ENCODE peak calls at places on chromosomes 2 and 18, in ten cellular contexts. One of them, this sample, is unnamed.

GRCh38 chr18:78727877-78728276 is 251.7 kb upstream of the SALL3 start:
- DNase-seq in hippocampal formation: no peak
- DNase-seq in stimulated activated CD8-positive, alpha-beta memory T cell treated with anti-CD3 and anti-CD28 coated beads, Interleukin-15, amount 100 ng/mL, for 24 hours: no peak
- DNase-seq in neural crest cell: no peak
- DNase-seq in activated T-cell treated with anti-CD3 and anti-CD28 coated beads for 24 hours: no peak
- DNase-seq in GM23338: no peak
- DNase-seq in fibroblast of lung: no peak
- DNase-seq in memory B cell: no peak
- DNase-seq in ELR: no peak
- DNase-seq in M059J: no peak
- DNase-seq in this sample: no peak

GRCh38 chr2:14855751-14856150 is 223.2 kb downstream of the LRATD1 start:
- DNase-seq in ELR: no peak
- DNase-seq in GM23338: no peak
- DNase-seq in hippocampal formation: no peak
- DNase-seq in memory B cell: no peak
- DNase-seq in fibroblast of lung: no peak
- DNase-seq in activated T-cell treated with anti-CD3 and anti-CD28 coated beads for 24 hours: no peak
- DNase-seq in stimulated activated CD8-positive, alpha-beta memory T cell treated with anti-CD3 and anti-CD28 coated beads, Interleukin-15, amount 100 ng/mL, for 24 hours: no peak
- DNase-seq in M059J: no peak
- DNase-seq in neural crest cell: no peak
- DNase-seq in this sample: no peak

GRCh38 chr18:56738184-56738583 is 87.0 kb downstream of the WDR7 start:
- DNase-seq in M059J: no peak
- DNase-seq in GM23338: no peak
- DNase-seq in memory B cell: no peak
- DNase-seq in fibroblast of lung: no peak
- DNase-seq in hippocampal formation: no peak
- DNase-seq in neural crest cell: no peak
- DNase-seq in activated T-cell treated with anti-CD3 and anti-CD28 coated beads for 24 hours: no peak
- DNase-seq in stimulated activated CD8-positive, alpha-beta memory T cell treated with anti-CD3 and anti-CD28 coated beads, Interleukin-15, amount 100 ng/mL, for 24 hours: no peak
- DNase-seq in ELR: no peak
- DNase-seq in this sample: no peak

GRCh38 chr2:182435754-182436153 is 8.9 kb upstream of the PDE1A start:
- DNase-seq in GM23338: no peak
- DNase-seq in M059J: peak; percentile 26
- DNase-seq in activated T-cell treated with anti-CD3 and anti-CD28 coated beads for 24 hours: no peak
- DNase-seq in fibroblast of lung: peak; percentile 29
- DNase-seq in memory B cell: no peak
- DNase-seq in hippocampal formation: no peak
- DNase-seq in stimulated activated CD8-positive, alpha-beta memory T cell treated with anti-CD3 and anti-CD28 coated beads, Interleukin-15, amount 100 ng/mL, for 24 hours: no peak
- DNase-seq in ELR: peak; percentile 45
- DNase-seq in neural crest cell: no peak
- DNase-seq in this sample: no peak

GRCh38 chr2:70646429-70646828 is 92.8 kb upstream of the TGFA start:
- DNase-seq in GM23338: no peak
- DNase-seq in memory B cell: no peak
- DNase-seq in hippocampal formation: no peak
- DNase-seq in ELR: no peak
- DNase-seq in neural crest cell: no peak
- DNase-seq in M059J: no peak
- DNase-seq in stimulated activated CD8-positive, alpha-beta memory T cell treated with anti-CD3 and anti-CD28 coated beads, Interleukin-15, amount 100 ng/mL, for 24 hours: no peak
- DNase-seq in activated T-cell treated with anti-CD3 and anti-CD28 coated beads for 24 hours: no peak
- DNase-seq in fibroblast of lung: no peak
- DNase-seq in this sample: no peak

GRCh38 chr2:212158081-212158480 is 380.5 kb downstream of the ERBB4 start:
- DNase-seq in memory B cell: no peak
- DNase-seq in stimulated activated CD8-positive, alpha-beta memory T cell treated with anti-CD3 and anti-CD28 coated beads, Interleukin-15, amount 100 ng/mL, for 24 hours: no peak
- DNase-seq in neural crest cell: no peak
- DNase-seq in hippocampal formation: no peak
- DNase-seq in activated T-cell treated with anti-CD3 and anti-CD28 coated beads for 24 hours: no peak
- DNase-seq in M059J: no peak
- DNase-seq in fibroblast of lung: no peak
- DNase-seq in ELR: no peak
- DNase-seq in GM23338: no peak
- DNase-seq in this sample: no peak

GRCh38 chr18:66013976-66014375 is 263.2 kb downstream of the CDH7 start:
- DNase-seq in hippocampal formation: no peak
- DNase-seq in M059J: no peak
- DNase-seq in stimulated activated CD8-positive, alpha-beta memory T cell treated with anti-CD3 and anti-CD28 coated beads, Interleukin-15, amount 100 ng/mL, for 24 hours: no peak
- DNase-seq in neural crest cell: no peak
- DNase-seq in activated T-cell treated with anti-CD3 and anti-CD28 coated beads for 24 hours: no peak
- DNase-seq in ELR: no peak
- DNase-seq in fibroblast of lung: peak; percentile 26
- DNase-seq in memory B cell: no peak
- DNase-seq in GM23338: no peak
- DNase-seq in this sample: no peak

GRCh38 chr2:113162173-113162572 is 11.6 kb upstream of the PSD4 start:
- DNase-seq in fibroblast of lung: no peak
- DNase-seq in ELR: no peak
- DNase-seq in neural crest cell: no peak
- DNase-seq in M059J: no peak
- DNase-seq in hippocampal formation: no peak
- DNase-seq in activated T-cell treated with anti-CD3 and anti-CD28 coated beads for 24 hours: no peak
- DNase-seq in memory B cell: no peak
- DNase-seq in GM23338: no peak
- DNase-seq in stimulated activated CD8-positive, alpha-beta memory T cell treated with anti-CD3 and anti-CD28 coated beads, Interleukin-15, amount 100 ng/mL, for 24 hours: no peak
- DNase-seq in this sample: no peak

GRCh38 chr2:197184959-197185586 is 125.5 kb downstream of the ANKRD44 start:
- DNase-seq in GM23338: no peak
- DNase-seq in M059J: peak; percentile 81
- DNase-seq in stimulated activated CD8-positive, alpha-beta memory T cell treated with anti-CD3 and anti-CD28 coated beads, Interleukin-15, amount 100 ng/mL, for 24 hours: no peak
- DNase-seq in hippocampal formation: no peak
- DNase-seq in fibroblast of lung: peak; percentile 59
- DNase-seq in memory B cell: no peak
- DNase-seq in ELR: no peak
- DNase-seq in neural crest cell: no peak
- DNase-seq in activated T-cell treated with anti-CD3 and anti-CD28 coated beads for 24 hours: no peak
- DNase-seq in this sample: no peak

GRCh38 chr18:54679318-54680149 is 88.5 kb downstream of the DYNAP start:
- DNase-seq in neural crest cell: no peak
- DNase-seq in GM23338: peak; percentile 69
- DNase-seq in stimulated activated CD8-positive, alpha-beta memory T cell treated with anti-CD3 and anti-CD28 coated beads, Interleukin-15, amount 100 ng/mL, for 24 hours: no peak
- DNase-seq in activated T-cell treated with anti-CD3 and anti-CD28 coated beads for 24 hours: no peak
- DNase-seq in memory B cell: no peak
- DNase-seq in hippocampal formation: peak; percentile 81
- DNase-seq in M059J: peak; percentile 83
- DNase-seq in fibroblast of lung: peak; percentile 91
- DNase-seq in ELR: peak; percentile 83
- DNase-seq in this sample: peak; percentile 43

GRCh38 chr2:241350878-241351639 is 5.0 kb upstream of the FARP2 start:
- DNase-seq in M059J: no peak
- DNase-seq in activated T-cell treated with anti-CD3 and anti-CD28 coated beads for 24 hours: no peak
- DNase-seq in GM23338: no peak
- DNase-seq in ELR: no peak
- DNase-seq in hippocampal formation: no peak
- DNase-seq in stimulated activated CD8-positive, alpha-beta memory T cell treated with anti-CD3 and anti-CD28 coated beads, Interleukin-15, amount 100 ng/mL, for 24 hours: no peak
- DNase-seq in memory B cell: no peak
- DNase-seq in neural crest cell: no peak
- DNase-seq in fibroblast of lung: no peak
- DNase-seq in this sample: peak; percentile 65

GRCh38 chr2:236117861-236118269 is 50.3 kb downstream of the GBX2 start:
- DNase-seq in activated T-cell treated with anti-CD3 and anti-CD28 coated beads for 24 hours: no peak
- DNase-seq in fibroblast of lung: no peak
- DNase-seq in stimulated activated CD8-positive, alpha-beta memory T cell treated with anti-CD3 and anti-CD28 coated beads, Interleukin-15, amount 100 ng/mL, for 24 hours: no peak
- DNase-seq in hippocampal formation: no peak
- DNase-seq in ELR: no peak
- DNase-seq in neural crest cell: no peak
- DNase-seq in M059J: no peak
- DNase-seq in GM23338: no peak
- DNase-seq in memory B cell: no peak
- DNase-seq in this sample: no peak

GRCh38 chr2:236939751-236940229 is 145.9 kb upstream of the COPS8 start:
- DNase-seq in ELR: no peak
- DNase-seq in stimulated activated CD8-positive, alpha-beta memory T cell treated with anti-CD3 and anti-CD28 coated beads, Interleukin-15, amount 100 ng/mL, for 24 hours: no peak
- DNase-seq in neural crest cell: no peak
- DNase-seq in memory B cell: no peak
- DNase-seq in GM23338: no peak
- DNase-seq in M059J: no peak
- DNase-seq in fibroblast of lung: peak; percentile 10
- DNase-seq in activated T-cell treated with anti-CD3 and anti-CD28 coated beads for 24 hours: no peak
- DNase-seq in hippocampal formation: no peak
- DNase-seq in this sample: no peak

GRCh38 chr2:30073523-30073922 is 73.3 kb upstream of the YPEL5 start:
- DNase-seq in ELR: no peak
- DNase-seq in M059J: no peak
- DNase-seq in memory B cell: no peak
- DNase-seq in neural crest cell: no peak
- DNase-seq in activated T-cell treated with anti-CD3 and anti-CD28 coated beads for 24 hours: no peak
- DNase-seq in fibroblast of lung: no peak
- DNase-seq in hippocampal formation: no peak
- DNase-seq in stimulated activated CD8-positive, alpha-beta memory T cell treated with anti-CD3 and anti-CD28 coated beads, Interleukin-15, amount 100 ng/mL, for 24 hours: no peak
- DNase-seq in GM23338: no peak
- DNase-seq in this sample: no peak

GRCh38 chr18:6752200-6752873 is 22.8 kb downstream of the ARHGAP28 start:
- DNase-seq in neural crest cell: no peak
- DNase-seq in fibroblast of lung: peak; percentile 86
- DNase-seq in hippocampal formation: no peak
- DNase-seq in stimulated activated CD8-positive, alpha-beta memory T cell treated with anti-CD3 and anti-CD28 coated beads, Interleukin-15, amount 100 ng/mL, for 24 hours: no peak
- DNase-seq in GM23338: peak; percentile 95
- DNase-seq in activated T-cell treated with anti-CD3 and anti-CD28 coated beads for 24 hours: no peak
- DNase-seq in memory B cell: no peak
- DNase-seq in M059J: no peak
- DNase-seq in ELR: no peak
- DNase-seq in this sample: no peak

GRCh38 chr18:4641969-4642368 is 186.9 kb upstream of the DLGAP1 start:
- DNase-seq in fibroblast of lung: no peak
- DNase-seq in M059J: no peak
- DNase-seq in stimulated activated CD8-positive, alpha-beta memory T cell treated with anti-CD3 and anti-CD28 coated beads, Interleukin-15, amount 100 ng/mL, for 24 hours: no peak
- DNase-seq in neural crest cell: no peak
- DNase-seq in activated T-cell treated with anti-CD3 and anti-CD28 coated beads for 24 hours: no peak
- DNase-seq in hippocampal formation: no peak
- DNase-seq in ELR: no peak
- DNase-seq in memory B cell: no peak
- DNase-seq in GM23338: no peak
- DNase-seq in this sample: no peak

GRCh38 chr2:649461-650342 is 27.5 kb downstream of the TMEM18 start:
- DNase-seq in stimulated activated CD8-positive, alpha-beta memory T cell treated with anti-CD3 and anti-CD28 coated beads, Interleukin-15, amount 100 ng/mL, for 24 hours: no peak
- DNase-seq in activated T-cell treated with anti-CD3 and anti-CD28 coated beads for 24 hours: no peak
- DNase-seq in hippocampal formation: no peak
- DNase-seq in GM23338: no peak
- DNase-seq in fibroblast of lung: no peak
- DNase-seq in ELR: no peak
- DNase-seq in memory B cell: no peak
- DNase-seq in neural crest cell: no peak
- DNase-seq in M059J: no peak
- DNase-seq in this sample: no peak

GRCh38 chr18:48780151-48781001 is 170.4 kb downstream of the SMAD7 start:
- DNase-seq in M059J: no peak
- DNase-seq in activated T-cell treated with anti-CD3 and anti-CD28 coated beads for 24 hours: no peak
- DNase-seq in GM23338: no peak
- DNase-seq in neural crest cell: no peak
- DNase-seq in hippocampal formation: no peak
- DNase-seq in ELR: no peak
- DNase-seq in fibroblast of lung: peak; percentile 41
- DNase-seq in memory B cell: no peak
- DNase-seq in stimulated activated CD8-positive, alpha-beta memory T cell treated with anti-CD3 and anti-CD28 coated beads, Interleukin-15, amount 100 ng/mL, for 24 hours: no peak
- DNase-seq in this sample: no peak

GRCh38 chr2:204608261-204608660 is 63.0 kb downstream of the PARD3B start:
- DNase-seq in memory B cell: no peak
- DNase-seq in M059J: no peak
- DNase-seq in activated T-cell treated with anti-CD3 and anti-CD28 coated beads for 24 hours: no peak
- DNase-seq in fibroblast of lung: peak; percentile 61
- DNase-seq in neural crest cell: no peak
- DNase-seq in hippocampal formation: peak; percentile 40
- DNase-seq in ELR: no peak
- DNase-seq in stimulated activated CD8-positive, alpha-beta memory T cell treated with anti-CD3 and anti-CD28 coated beads, Interleukin-15, amount 100 ng/mL, for 24 hours: no peak
- DNase-seq in GM23338: no peak
- DNase-seq in this sample: no peak

GRCh38 chr2:123521868-123522267 is 503.2 kb upstream of the CNTNAP5 start:
- DNase-seq in memory B cell: no peak
- DNase-seq in activated T-cell treated with anti-CD3 and anti-CD28 coated beads for 24 hours: no peak
- DNase-seq in neural crest cell: no peak
- DNase-seq in ELR: no peak
- DNase-seq in fibroblast of lung: no peak
- DNase-seq in stimulated activated CD8-positive, alpha-beta memory T cell treated with anti-CD3 and anti-CD28 coated beads, Interleukin-15, amount 100 ng/mL, for 24 hours: no peak
- DNase-seq in M059J: no peak
- DNase-seq in hippocampal formation: no peak
- DNase-seq in GM23338: no peak
- DNase-seq in this sample: no peak

GRCh38 chr2:230700447-230700846 is 12.2 kb upstream of the CAB39 start:
- DNase-seq in stimulated activated CD8-positive, alpha-beta memory T cell treated with anti-CD3 and anti-CD28 coated beads, Interleukin-15, amount 100 ng/mL, for 24 hours: no peak
- DNase-seq in GM23338: no peak
- DNase-seq in hippocampal formation: no peak
- DNase-seq in activated T-cell treated with anti-CD3 and anti-CD28 coated beads for 24 hours: no peak
- DNase-seq in fibroblast of lung: peak; percentile 54
- DNase-seq in memory B cell: no peak
- DNase-seq in ELR: no peak
- DNase-seq in M059J: no peak
- DNase-seq in neural crest cell: no peak
- DNase-seq in this sample: no peak

GRCh38 chr2:75587954-75588587 is 27.3 kb upstream of the EVA1A start:
- DNase-seq in GM23338: no peak
- DNase-seq in ELR: peak; percentile 87
- DNase-seq in activated T-cell treated with anti-CD3 and anti-CD28 coated beads for 24 hours: no peak
- DNase-seq in memory B cell: no peak
- DNase-seq in neural crest cell: no peak
- DNase-seq in M059J: peak; percentile 94
- DNase-seq in fibroblast of lung: peak; percentile 51
- DNase-seq in hippocampal formation: no peak
- DNase-seq in stimulated activated CD8-positive, alpha-beta memory T cell treated with anti-CD3 and anti-CD28 coated beads, Interleukin-15, amount 100 ng/mL, for 24 hours: no peak
- DNase-seq in this sample: peak; percentile 55

GRCh38 chr2:209977386-209978239 is 24.8 kb upstream of the RPE start:
- DNase-seq in stimulated activated CD8-positive, alpha-beta memory T cell treated with anti-CD3 and anti-CD28 coated beads, Interleukin-15, amount 100 ng/mL, for 24 hours: no peak
- DNase-seq in M059J: peak; percentile 35
- DNase-seq in memory B cell: no peak
- DNase-seq in hippocampal formation: peak; percentile 38
- DNase-seq in fibroblast of lung: peak; percentile 66
- DNase-seq in neural crest cell: no peak
- DNase-seq in ELR: peak; percentile 55
- DNase-seq in GM23338: peak; percentile 63
- DNase-seq in activated T-cell treated with anti-CD3 and anti-CD28 coated beads for 24 hours: no peak
- DNase-seq in this sample: no peak

GRCh38 chr18:24052053-24052452 is 37.5 kb downstream of the TTC39C start:
- DNase-seq in memory B cell: no peak
- DNase-seq in neural crest cell: no peak
- DNase-seq in activated T-cell treated with anti-CD3 and anti-CD28 coated beads for 24 hours: no peak
- DNase-seq in GM23338: no peak
- DNase-seq in stimulated activated CD8-positive, alpha-beta memory T cell treated with anti-CD3 and anti-CD28 coated beads, Interleukin-15, amount 100 ng/mL, for 24 hours: no peak
- DNase-seq in M059J: no peak
- DNase-seq in ELR: no peak
- DNase-seq in hippocampal formation: no peak
- DNase-seq in fibroblast of lung: peak; percentile 67
- DNase-seq in this sample: no peak

GRCh38 chr2:157055660-157056199 is 201.8 kb upstream of the GALNT5 start:
- DNase-seq in neural crest cell: no peak
- DNase-seq in stimulated activated CD8-positive, alpha-beta memory T cell treated with anti-CD3 and anti-CD28 coated beads, Interleukin-15, amount 100 ng/mL, for 24 hours: no peak
- DNase-seq in ELR: peak; percentile 58
- DNase-seq in hippocampal formation: peak; percentile 43
- DNase-seq in memory B cell: no peak
- DNase-seq in fibroblast of lung: peak; percentile 80
- DNase-seq in M059J: peak; percentile 42
- DNase-seq in activated T-cell treated with anti-CD3 and anti-CD28 coated beads for 24 hours: no peak
- DNase-seq in GM23338: no peak
- DNase-seq in this sample: no peak

GRCh38 chr18:51330148-51330547 is 132.7 kb upstream of the MEX3C start:
- DNase-seq in stimulated activated CD8-positive, alpha-beta memory T cell treated with anti-CD3 and anti-CD28 coated beads, Interleukin-15, amount 100 ng/mL, for 24 hours: no peak
- DNase-seq in neural crest cell: no peak
- DNase-seq in GM23338: no peak
- DNase-seq in hippocampal formation: no peak
- DNase-seq in activated T-cell treated with anti-CD3 and anti-CD28 coated beads for 24 hours: no peak
- DNase-seq in ELR: no peak
- DNase-seq in fibroblast of lung: no peak
- DNase-seq in M059J: no peak
- DNase-seq in memory B cell: no peak
- DNase-seq in this sample: no peak

GRCh38 chr18:57771183-57771582 is 31.9 kb downstream of the ATP8B1 start:
- DNase-seq in GM23338: peak; percentile 24
- DNase-seq in M059J: no peak
- DNase-seq in activated T-cell treated with anti-CD3 and anti-CD28 coated beads for 24 hours: no peak
- DNase-seq in hippocampal formation: no peak
- DNase-seq in neural crest cell: no peak
- DNase-seq in memory B cell: no peak
- DNase-seq in fibroblast of lung: no peak
- DNase-seq in ELR: no peak
- DNase-seq in stimulated activated CD8-positive, alpha-beta memory T cell treated with anti-CD3 and anti-CD28 coated beads, Interleukin-15, amount 100 ng/mL, for 24 hours: no peak
- DNase-seq in this sample: no peak

GRCh38 chr2:187349328-187349944 is 98.6 kb downstream of the CALCRL start:
- DNase-seq in neural crest cell: no peak
- DNase-seq in hippocampal formation: no peak
- DNase-seq in stimulated activated CD8-positive, alpha-beta memory T cell treated with anti-CD3 and anti-CD28 coated beads, Interleukin-15, amount 100 ng/mL, for 24 hours: no peak
- DNase-seq in ELR: no peak
- DNase-seq in memory B cell: no peak
- DNase-seq in M059J: no peak
- DNase-seq in activated T-cell treated with anti-CD3 and anti-CD28 coated beads for 24 hours: no peak
- DNase-seq in GM23338: no peak
- DNase-seq in fibroblast of lung: peak; percentile 78
- DNase-seq in this sample: no peak